ENCODE peak calls at places on chromosomes 5 and 9, in nine cellular contexts. One of them, this sample, is unnamed.

GRCh38 chr5:146710348-146710747 is 168.2 kb downstream of the PPP2R2B start:
- DNase-seq in mucosa of gallbladder: no peak
- DNase-seq in fibroblast of the conjunctiva: no peak
- DNase-seq in GM12892: no peak
- DNase-seq in naive thymus-derived CD4-positive, alpha-beta T cell: no peak
- DNase-seq in SK-N-MC: no peak
- DNase-seq in left colon: no peak
- DNase-seq in RPMI7951: no peak
- DNase-seq in GM23248: no peak
- DNase-seq in this sample: no peak

GRCh38 chr9:91474656-91475055 is 51.0 kb upstream of the NFIL3 start:
- DNase-seq in mucosa of gallbladder: no peak
- DNase-seq in fibroblast of the conjunctiva: no peak
- DNase-seq in GM12892: no peak
- DNase-seq in naive thymus-derived CD4-positive, alpha-beta T cell: no peak
- DNase-seq in SK-N-MC: no peak
- DNase-seq in left colon: no peak
- DNase-seq in RPMI7951: peak
- DNase-seq in GM23248: peak
- DNase-seq in this sample: no peak

GRCh38 chr5:42494414-42494813 is 71.2 kb downstream of the GHR start:
- DNase-seq in mucosa of gallbladder: no peak
- DNase-seq in fibroblast of the conjunctiva: no peak
- DNase-seq in GM12892: no peak
- DNase-seq in naive thymus-derived CD4-positive, alpha-beta T cell: no peak
- DNase-seq in SK-N-MC: no peak
- DNase-seq in left colon: no peak
- DNase-seq in RPMI7951: no peak
- DNase-seq in GM23248: no peak
- DNase-seq in this sample: no peak

GRCh38 chr5:142597546-142598337 is 88.1 kb downstream of the FGF1 start:
- DNase-seq in mucosa of gallbladder: peak
- DNase-seq in fibroblast of the conjunctiva: peak
- DNase-seq in GM12892: no peak
- DNase-seq in naive thymus-derived CD4-positive, alpha-beta T cell: no peak
- DNase-seq in SK-N-MC: no peak
- DNase-seq in left colon: no peak
- DNase-seq in RPMI7951: peak
- DNase-seq in GM23248: peak
- DNase-seq in this sample: no peak

GRCh38 chr9:116549061-116549664 is 137.9 kb upstream of the TRIM32 start:
- DNase-seq in mucosa of gallbladder: peak
- DNase-seq in fibroblast of the conjunctiva: peak
- DNase-seq in GM12892: no peak
- DNase-seq in naive thymus-derived CD4-positive, alpha-beta T cell: no peak
- DNase-seq in SK-N-MC: no peak
- DNase-seq in left colon: peak
- DNase-seq in RPMI7951: peak
- DNase-seq in GM23248: peak
- DNase-seq in this sample: no peak

GRCh38 chr5:135345945-135346731 is 52.9 kb downstream of the MACROH2A1 start:
- DNase-seq in mucosa of gallbladder: peak
- DNase-seq in fibroblast of the conjunctiva: no peak
- DNase-seq in GM12892: no peak
- DNase-seq in naive thymus-derived CD4-positive, alpha-beta T cell: no peak
- DNase-seq in SK-N-MC: no peak
- DNase-seq in left colon: peak
- DNase-seq in RPMI7951: no peak
- DNase-seq in GM23248: no peak
- DNase-seq in this sample: peak

GRCh38 chr5:153534102-153534501 is 43.6 kb downstream of the GRIA1 start:
- DNase-seq in mucosa of gallbladder: no peak
- DNase-seq in fibroblast of the conjunctiva: no peak
- DNase-seq in GM12892: no peak
- DNase-seq in naive thymus-derived CD4-positive, alpha-beta T cell: no peak
- DNase-seq in SK-N-MC: no peak
- DNase-seq in left colon: no peak
- DNase-seq in RPMI7951: no peak
- DNase-seq in GM23248: no peak
- DNase-seq in this sample: no peak

GRCh38 chr5:132012385-132013005 is 1.0 kb upstream of the ACSL6 start:
- DNase-seq in mucosa of gallbladder: peak
- DNase-seq in fibroblast of the conjunctiva: peak
- DNase-seq in GM12892: no peak
- DNase-seq in naive thymus-derived CD4-positive, alpha-beta T cell: no peak
- DNase-seq in SK-N-MC: no peak
- DNase-seq in left colon: peak
- DNase-seq in RPMI7951: peak
- DNase-seq in GM23248: peak
- DNase-seq in this sample: no peak

GRCh38 chr5:132489871-132490483 is 596 bp downstream of the IRF1 start:
- DNase-seq in mucosa of gallbladder: no peak
- DNase-seq in fibroblast of the conjunctiva: no peak
- DNase-seq in GM12892: peak
- DNase-seq in naive thymus-derived CD4-positive, alpha-beta T cell: no peak
- DNase-seq in SK-N-MC: no peak
- DNase-seq in left colon: peak
- DNase-seq in RPMI7951: no peak
- DNase-seq in GM23248: peak
- DNase-seq in this sample: peak

GRCh38 chr9:77731930-77732329 is 83.8 kb upstream of the GNA14 start:
- DNase-seq in mucosa of gallbladder: no peak
- DNase-seq in fibroblast of the conjunctiva: no peak
- DNase-seq in GM12892: no peak
- DNase-seq in naive thymus-derived CD4-positive, alpha-beta T cell: no peak
- DNase-seq in SK-N-MC: no peak
- DNase-seq in left colon: no peak
- DNase-seq in RPMI7951: no peak
- DNase-seq in GM23248: no peak
- DNase-seq in this sample: no peak

GRCh38 chr5:111672126-111672525 is 84.9 kb downstream of the NREP start:
- DNase-seq in mucosa of gallbladder: no peak
- DNase-seq in fibroblast of the conjunctiva: no peak
- DNase-seq in GM12892: no peak
- DNase-seq in naive thymus-derived CD4-positive, alpha-beta T cell: no peak
- DNase-seq in SK-N-MC: no peak
- DNase-seq in left colon: no peak
- DNase-seq in RPMI7951: no peak
- DNase-seq in GM23248: no peak
- DNase-seq in this sample: no peak

GRCh38 chr9:133714606-133715294 is 23.4 kb downstream of the SARDH start:
- DNase-seq in mucosa of gallbladder: no peak
- DNase-seq in fibroblast of the conjunctiva: peak
- DNase-seq in GM12892: no peak
- DNase-seq in naive thymus-derived CD4-positive, alpha-beta T cell: no peak
- DNase-seq in SK-N-MC: no peak
- DNase-seq in left colon: peak
- DNase-seq in RPMI7951: peak
- DNase-seq in GM23248: no peak
- DNase-seq in this sample: no peak

GRCh38 chr9:76107487-76107886 is 217.0 kb downstream of the PCSK5 start:
- DNase-seq in mucosa of gallbladder: peak
- DNase-seq in fibroblast of the conjunctiva: no peak
- DNase-seq in GM12892: no peak
- DNase-seq in naive thymus-derived CD4-positive, alpha-beta T cell: no peak
- DNase-seq in SK-N-MC: no peak
- DNase-seq in left colon: no peak
- DNase-seq in RPMI7951: no peak
- DNase-seq in GM23248: peak
- DNase-seq in this sample: no peak

GRCh38 chr9:127474592-127474991 is 23.3 kb downstream of the LRSAM1 start:
- DNase-seq in mucosa of gallbladder: no peak
- DNase-seq in fibroblast of the conjunctiva: no peak
- DNase-seq in GM12892: no peak
- DNase-seq in naive thymus-derived CD4-positive, alpha-beta T cell: no peak
- DNase-seq in SK-N-MC: no peak
- DNase-seq in left colon: no peak
- DNase-seq in RPMI7951: no peak
- DNase-seq in GM23248: no peak
- DNase-seq in this sample: no peak

GRCh38 chr9:26301659-26302058 is 590.9 kb downstream of the CAAP1 start:
- DNase-seq in mucosa of gallbladder: no peak
- DNase-seq in fibroblast of the conjunctiva: no peak
- DNase-seq in GM12892: no peak
- DNase-seq in naive thymus-derived CD4-positive, alpha-beta T cell: no peak
- DNase-seq in SK-N-MC: no peak
- DNase-seq in left colon: no peak
- DNase-seq in RPMI7951: peak
- DNase-seq in GM23248: no peak
- DNase-seq in this sample: no peak

GRCh38 chr9:131727184-131727785 is 12.6 kb downstream of the RAPGEF1 start:
- DNase-seq in mucosa of gallbladder: no peak
- DNase-seq in fibroblast of the conjunctiva: no peak
- DNase-seq in GM12892: no peak
- DNase-seq in naive thymus-derived CD4-positive, alpha-beta T cell: no peak
- DNase-seq in SK-N-MC: no peak
- DNase-seq in left colon: no peak
- DNase-seq in RPMI7951: peak
- DNase-seq in GM23248: peak
- DNase-seq in this sample: peak

GRCh38 chr5:39605145-39605544 is 180.4 kb upstream of the DAB2 start:
- DNase-seq in mucosa of gallbladder: no peak
- DNase-seq in fibroblast of the conjunctiva: no peak
- DNase-seq in GM12892: no peak
- DNase-seq in naive thymus-derived CD4-positive, alpha-beta T cell: no peak
- DNase-seq in SK-N-MC: no peak
- DNase-seq in left colon: no peak
- DNase-seq in RPMI7951: no peak
- DNase-seq in GM23248: no peak
- DNase-seq in this sample: no peak

GRCh38 chr5:10352404-10353240 is 873 bp upstream of the MARCHF6 start:
- DNase-seq in mucosa of gallbladder: no peak
- DNase-seq in fibroblast of the conjunctiva: no peak
- DNase-seq in GM12892: no peak
- DNase-seq in naive thymus-derived CD4-positive, alpha-beta T cell: no peak
- DNase-seq in SK-N-MC: no peak
- DNase-seq in left colon: no peak
- DNase-seq in RPMI7951: peak
- DNase-seq in GM23248: peak
- DNase-seq in this sample: peak

GRCh38 chr9:4081549-4081895 is 218.3 kb downstream of the GLIS3 start:
- DNase-seq in mucosa of gallbladder: no peak
- DNase-seq in fibroblast of the conjunctiva: no peak
- DNase-seq in GM12892: no peak
- DNase-seq in naive thymus-derived CD4-positive, alpha-beta T cell: no peak
- DNase-seq in SK-N-MC: no peak
- DNase-seq in left colon: no peak
- DNase-seq in RPMI7951: no peak
- DNase-seq in GM23248: peak
- DNase-seq in this sample: no peak

GRCh38 chr9:88173378-88173999 is 35.2 kb upstream of the SPATA31C2 start:
- DNase-seq in mucosa of gallbladder: peak
- DNase-seq in fibroblast of the conjunctiva: peak
- DNase-seq in GM12892: no peak
- DNase-seq in naive thymus-derived CD4-positive, alpha-beta T cell: peak
- DNase-seq in SK-N-MC: no peak
- DNase-seq in left colon: no peak
- DNase-seq in RPMI7951: peak
- DNase-seq in GM23248: peak
- DNase-seq in this sample: peak

GRCh38 chr5:180441577-180441976 is 52.6 kb upstream of the CNOT6 start:
- DNase-seq in mucosa of gallbladder: no peak
- DNase-seq in fibroblast of the conjunctiva: peak
- DNase-seq in GM12892: no peak
- DNase-seq in naive thymus-derived CD4-positive, alpha-beta T cell: no peak
- DNase-seq in SK-N-MC: no peak
- DNase-seq in left colon: no peak
- DNase-seq in RPMI7951: peak
- DNase-seq in GM23248: no peak
- DNase-seq in this sample: no peak

GRCh38 chr5:1526151-1526631 is 2.4 kb upstream of the LPCAT1 start:
- DNase-seq in mucosa of gallbladder: no peak
- DNase-seq in fibroblast of the conjunctiva: no peak
- DNase-seq in GM12892: no peak
- DNase-seq in naive thymus-derived CD4-positive, alpha-beta T cell: no peak
- DNase-seq in SK-N-MC: no peak
- DNase-seq in left colon: peak
- DNase-seq in RPMI7951: no peak
- DNase-seq in GM23248: no peak
- DNase-seq in this sample: no peak

GRCh38 chr9:21708846-21709245 is 93.6 kb upstream of the MTAP start:
- DNase-seq in mucosa of gallbladder: no peak
- DNase-seq in fibroblast of the conjunctiva: no peak
- DNase-seq in GM12892: no peak
- DNase-seq in naive thymus-derived CD4-positive, alpha-beta T cell: no peak
- DNase-seq in SK-N-MC: no peak
- DNase-seq in left colon: no peak
- DNase-seq in RPMI7951: no peak
- DNase-seq in GM23248: no peak
- DNase-seq in this sample: no peak

GRCh38 chr5:83048277-83048676 is 28.9 kb downstream of the TMEM167A start:
- DNase-seq in mucosa of gallbladder: no peak
- DNase-seq in fibroblast of the conjunctiva: no peak
- DNase-seq in GM12892: no peak
- DNase-seq in naive thymus-derived CD4-positive, alpha-beta T cell: no peak
- DNase-seq in SK-N-MC: no peak
- DNase-seq in left colon: no peak
- DNase-seq in RPMI7951: no peak
- DNase-seq in GM23248: no peak
- DNase-seq in this sample: no peak

GRCh38 chr5:78983601-78984000 is 1.5 kb downstream of the ARSB start:
- DNase-seq in mucosa of gallbladder: no peak
- DNase-seq in fibroblast of the conjunctiva: no peak
- DNase-seq in GM12892: no peak
- DNase-seq in naive thymus-derived CD4-positive, alpha-beta T cell: no peak
- DNase-seq in SK-N-MC: no peak
- DNase-seq in left colon: no peak
- DNase-seq in RPMI7951: no peak
- DNase-seq in GM23248: no peak
- DNase-seq in this sample: no peak

GRCh38 chr9:112792670-112793069 is 42.1 kb downstream of the SNX30 start:
- DNase-seq in mucosa of gallbladder: no peak
- DNase-seq in fibroblast of the conjunctiva: no peak
- DNase-seq in GM12892: no peak
- DNase-seq in naive thymus-derived CD4-positive, alpha-beta T cell: no peak
- DNase-seq in SK-N-MC: no peak
- DNase-seq in left colon: no peak
- DNase-seq in RPMI7951: no peak
- DNase-seq in GM23248: no peak
- DNase-seq in this sample: no peak

GRCh38 chr9:21964925-21965385 is 29.2 kb downstream of the CDKN2A start:
- DNase-seq in mucosa of gallbladder: no peak
- DNase-seq in fibroblast of the conjunctiva: peak
- DNase-seq in GM12892: peak
- DNase-seq in naive thymus-derived CD4-positive, alpha-beta T cell: no peak
- DNase-seq in SK-N-MC: no peak
- DNase-seq in left colon: no peak
- DNase-seq in RPMI7951: no peak
- DNase-seq in GM23248: peak
- DNase-seq in this sample: no peak

This sample was measured in NCI-H526.